ENCODE peak calls at places on chromosomes 16 and 17, in six cellular contexts. One of them, this sample, is unnamed.

GRCh38 chr16:27977966-27978365 is 85.5 kb downstream of the GSG1L start:
- DNase-seq in stimulated activated naive CD4-positive, alpha-beta T cell: no peak
- DNase-seq in MCF 10A: no peak
- DNase-seq in mammary epithelial cell: no peak
- DNase-seq in caudate nucleus: no peak
- DNase-seq in tibial artery: no peak
- DNase-seq in this sample: no peak

GRCh38 chr16:86910146-86910805 is 331.9 kb downstream of the FOXL1 start:
- DNase-seq in stimulated activated naive CD4-positive, alpha-beta T cell: no peak
- DNase-seq in MCF 10A: no peak
- DNase-seq in mammary epithelial cell: no peak
- DNase-seq in caudate nucleus: no peak
- DNase-seq in tibial artery: peak; percentile 13
- DNase-seq in this sample: no peak

GRCh38 chr17:41478240-41478639 is 2.7 kb downstream of the KRT35 start:
- DNase-seq in stimulated activated naive CD4-positive, alpha-beta T cell: no peak
- DNase-seq in MCF 10A: no peak
- DNase-seq in mammary epithelial cell: no peak
- DNase-seq in caudate nucleus: no peak
- DNase-seq in tibial artery: no peak
- DNase-seq in this sample: no peak

GRCh38 chr16:74605746-74606520 is 981 bp downstream of the GLG1 start:
- DNase-seq in stimulated activated naive CD4-positive, alpha-beta T cell: no peak
- DNase-seq in MCF 10A: peak; percentile 26
- DNase-seq in mammary epithelial cell: no peak
- DNase-seq in caudate nucleus: peak; percentile 26
- DNase-seq in tibial artery: peak; percentile 9
- DNase-seq in this sample: no peak

GRCh38 chr17:1592751-1593629 is 30.4 kb upstream of the PITPNA start:
- DNase-seq in stimulated activated naive CD4-positive, alpha-beta T cell: no peak
- DNase-seq in MCF 10A: no peak
- DNase-seq in mammary epithelial cell: no peak
- DNase-seq in caudate nucleus: no peak
- DNase-seq in tibial artery: no peak
- DNase-seq in this sample: no peak

GRCh38 chr17:3740611-3741073 is 16.9 kb downstream of the HASPIN start:
- DNase-seq in stimulated activated naive CD4-positive, alpha-beta T cell: no peak
- DNase-seq in MCF 10A: no peak
- DNase-seq in mammary epithelial cell: no peak
- DNase-seq in caudate nucleus: no peak
- DNase-seq in tibial artery: no peak
- DNase-seq in this sample: no peak

GRCh38 chr17:80817321-80817845 is 174.3 kb upstream of the CHMP6 start:
- DNase-seq in stimulated activated naive CD4-positive, alpha-beta T cell: no peak
- DNase-seq in MCF 10A: no peak
- DNase-seq in mammary epithelial cell: no peak
- DNase-seq in caudate nucleus: no peak
- DNase-seq in tibial artery: peak; percentile 38
- DNase-seq in this sample: no peak

GRCh38 chr16:55133654-55134053 is 190.3 kb upstream of the IRX6 start:
- DNase-seq in stimulated activated naive CD4-positive, alpha-beta T cell: no peak
- DNase-seq in MCF 10A: no peak
- DNase-seq in mammary epithelial cell: no peak
- DNase-seq in caudate nucleus: no peak
- DNase-seq in tibial artery: no peak
- DNase-seq in this sample: no peak

GRCh38 chr17:14019186-14019956 is 49.9 kb upstream of the COX10 start:
- DNase-seq in stimulated activated naive CD4-positive, alpha-beta T cell: no peak
- DNase-seq in MCF 10A: peak; percentile 42
- DNase-seq in mammary epithelial cell: peak; percentile 10
- DNase-seq in caudate nucleus: no peak
- DNase-seq in tibial artery: no peak
- DNase-seq in this sample: no peak

GRCh38 chr17:45127583-45128300 is 4.6 kb downstream of the PLCD3 start:
- DNase-seq in stimulated activated naive CD4-positive, alpha-beta T cell: no peak
- DNase-seq in MCF 10A: peak; percentile 40
- DNase-seq in mammary epithelial cell: peak; percentile 53
- DNase-seq in caudate nucleus: no peak
- DNase-seq in tibial artery: peak; percentile 90
- DNase-seq in this sample: no peak

GRCh38 chr16:10500582-10500981 is 79.8 kb downstream of the EMP2 start:
- DNase-seq in stimulated activated naive CD4-positive, alpha-beta T cell: no peak
- DNase-seq in MCF 10A: no peak
- DNase-seq in mammary epithelial cell: no peak
- DNase-seq in caudate nucleus: no peak
- DNase-seq in tibial artery: no peak
- DNase-seq in this sample: no peak

GRCh38 chr16:15961060-15961511 is 11.7 kb downstream of the ABCC1 start:
- DNase-seq in stimulated activated naive CD4-positive, alpha-beta T cell: peak; percentile 93
- DNase-seq in MCF 10A: no peak
- DNase-seq in mammary epithelial cell: no peak
- DNase-seq in caudate nucleus: no peak
- DNase-seq in tibial artery: no peak
- DNase-seq in this sample: no peak

GRCh38 chr16:30692381-30693074 is 6.4 kb upstream of the SRCAP start:
- DNase-seq in stimulated activated naive CD4-positive, alpha-beta T cell: no peak
- DNase-seq in MCF 10A: no peak
- DNase-seq in mammary epithelial cell: no peak
- DNase-seq in caudate nucleus: no peak
- DNase-seq in tibial artery: no peak
- DNase-seq in this sample: no peak

This sample was measured in suprapubic skin.